ENCODE peak calls at places on chromosomes 2 and 18, in seven cellular contexts. R is stimulated activated CD4-positive, alpha-beta T cell treated with anti-CD3 and anti-CD28 coated beads, Interleukin-4, amount 100 ng/mL, for 4 hours; V is fibroblast of pulmonary artery; O is T-helper 9 cell; B is psoas muscle; A is NCI-H1417; I is effector memory CD4-positive, alpha-beta T cell. H is an unnamed sample.

GRCh38 chr2:95275601-95276243 is 1.5 kb downstream of the PROM2 start:
- DNase-seq in R (no peak), V (no peak), O (no peak), B (peak), A (no peak), I (no peak), H (no peak)

GRCh38 chr2:120680136-120680761 is 55.4 kb upstream of the GLI2 start:
- DNase-seq in R (peak), V (peak), O (peak), B (peak), A (peak), I (peak), H (peak)

GRCh38 chr18:76518543-76519155 is 23.6 kb upstream of the ZNF516 start:
- DNase-seq in R (no peak), V (peak), O (no peak), B (peak), A (no peak), I (no peak), H (no peak)

GRCh38 chr2:72325592-72326422 is 178.1 kb upstream of the CYP26B1 start:
- DNase-seq in R (no peak), V (peak), O (no peak), B (no peak), A (no peak), I (no peak), H (no peak)

GRCh38 chr18:77208969-77209368 is 40.7 kb upstream of the GALR1 start:
- DNase-seq in R (no peak), V (peak), O (no peak), B (no peak), A (no peak), I (no peak), H (no peak)

GRCh38 chr18:29849145-29849544 is 1193.4 kb downstream of the DSC3 start:
- DNase-seq in R (no peak), V (peak), O (no peak), B (no peak), A (no peak), I (no peak), H (no peak)

GRCh38 chr2:97714084-97714949 is 941 bp downstream of the ZAP70 start:
- DNase-seq in R (no peak), V (no peak), O (no peak), B (peak), A (no peak), I (no peak), H (no peak)

GRCh38 chr2:7738596-7738995 is 821.4 kb downstream of the RNF144A start:
- DNase-seq in R (no peak), V (no peak), O (no peak), B (no peak), A (no peak), I (no peak), H (no peak)

GRCh38 chr18:76374330-76375281 is 120.4 kb downstream of the ZNF516 start:
- DNase-seq in R (no peak), V (no peak), O (no peak), B (no peak), A (no peak), I (no peak), H (peak)

GRCh38 chr2:39736593-39736992 is 42.5 kb downstream of the THUMPD2 start:
- DNase-seq in R (no peak), V (peak), O (no peak), B (no peak), A (no peak), I (no peak), H (no peak)

H was measured in activated T-helper 2 cell treated with anti-CD3 and anti-CD28 coated beads, Interferon-gamma antibody, Interleukin-2, Interleukin-4, amounts not matched to agents 10 μg/mL and 5 μg/mL and 100 μg/mL, durations not matched to agents 14 hours and 24 hours and 36 hours.